ENCODE peak calls at places on chromosome 5, in five cellular contexts. W is HL-60, V is sigmoid colon, H is breast epithelium, K is HCT116. S is an unnamed sample. For H3K27me3, the result is how much of the 10 kb centered on the place peaks cover.

GRCh38 chr5:124997186-124997893 is 250.9 kb upstream of the ZNF608 start:
- DNase-seq in W (no peak), V (no peak), H (no peak), K (no peak), S (no peak)

GRCh38 chr5:39207628-39208027 is 11.7 kb downstream of the FYB1 start:
- DNase-seq in W (no peak), V (no peak), H (no peak), K (no peak), S (no peak)

GRCh38 chr5:105807951-105808350 is 1862.8 kb downstream of the EFNA5 start:
- DNase-seq in W (no peak), V (no peak), H (no peak), K (no peak), S (no peak)

GRCh38 chr5:61313960-61314681 is 17.9 kb upstream of the ZSWIM6 start:
- DNase-seq in W (peak), V (no peak), H (no peak), K (no peak), S (no peak)

GRCh38 chr5:127320032-127320945 is 29.7 kb downstream of the MEGF10 start:
- DNase-seq in W (no peak), V (no peak), H (no peak), K (no peak), S (no peak)

GRCh38 chr5:14234204-14234603 is 91.1 kb downstream of the TRIO start:
- DNase-seq in W (no peak), V (no peak), H (no peak), K (no peak), S (no peak)

GRCh38 chr5:56814361-56814962 is 887 bp upstream of the MAP3K1 start:
- DNase-seq in W (no peak), V (no peak), H (peak), K (no peak), S (peak)

GRCh38 chr5:31640024-31640423 is 1.1 kb downstream of the PDZD2 start:
- DNase-seq in W (no peak), V (no peak), H (no peak), K (no peak), S (no peak)

GRCh38 chr5:150291388-150292385 is 2.1 kb upstream of the CAMK2A start:
- DNase-seq in W (no peak), V (peak), H (no peak), K (no peak), S (no peak)

GRCh38 chr5:96094904-96095303 is 133.3 kb upstream of the ELL2 start:
- DNase-seq in W (no peak), V (no peak), H (no peak), K (no peak), S (no peak)

GRCh38 chr5:3347741-3348140 is 247.9 kb upstream of the IRX1 start:
- DNase-seq in W (no peak), V (peak), H (no peak), K (no peak), S (no peak)

GRCh38 chr5:122141751-122142150 is 12.4 kb downstream of the ZNF474 start:
- DNase-seq in W (no peak), V (no peak), H (no peak), K (no peak), S (no peak)

GRCh38 chr5:178074266-178074952 is 38.9 kb upstream of the N4BP3 start:
- DNase-seq in W (no peak), V (no peak), H (no peak), K (no peak), S (no peak)

GRCh38 chr5:133806847-133807246 is 161.6 kb downstream of the C5orf15 start:
- DNase-seq in W (no peak), V (no peak), H (no peak), K (no peak), S (no peak)

GRCh38 chr5:37234288-37234687 is 14.9 kb downstream of the CPLANE1 start:
- DNase-seq in W (no peak), V (no peak), H (no peak), K (no peak), S (no peak)

GRCh38 chr5:65722575-65723424 is 795 bp downstream of the NLN start:
- DNase-seq in W (peak), V (no peak), H (no peak), K (peak), S (no peak)

GRCh38 chr5:24854350-24854749 is 209.6 kb upstream of the CDH10 start:
- DNase-seq in W (no peak), V (no peak), H (no peak), K (no peak), S (no peak)

GRCh38 chr5:124748687-124749594 is 2.5 kb upstream of the ZNF608 start:
- DNase-seq in W (no peak), V (peak), H (peak), K (peak), S (peak)

GRCh38 chr5:36369092-36369737 is 67.5 kb upstream of the RANBP3L start:
- DNase-seq in W (no peak), V (no peak), H (no peak), K (no peak), S (peak)

GRCh38 chr5:145778144-145778900 is 56.8 kb downstream of the PRELID2 start:
- DNase-seq in W (no peak), V (no peak), H (no peak), K (no peak), S (no peak)

GRCh38 chr5:117102591-117102990 is 528.0 kb upstream of the SEMA6A start:
- DNase-seq in W (no peak), V (no peak), H (no peak), K (no peak), S (no peak)

GRCh38 chr5:158552241-158552640 is 547.5 kb downstream of the EBF1 start:
- DNase-seq in W (no peak), V (no peak), H (no peak), K (no peak), S (no peak)

GRCh38 chr5:133400120-133400519 is 212.2 kb downstream of the FSTL4 start:
- DNase-seq in W (no peak), V (no peak), H (no peak), K (no peak), S (no peak)

GRCh38 chr5:71887680-71888079 is 168.6 kb downstream of the CARTPT start:
- DNase-seq in W (peak), V (no peak), H (no peak), K (peak), S (no peak)

GRCh38 chr5:78907255-78907886 is 77.7 kb downstream of the ARSB start:
- DNase-seq in W (peak), V (peak), H (no peak), K (no peak), S (no peak)

GRCh38 chr5:178458140-178458539 is 132.1 kb downstream of the COL23A1 start:
- DNase-seq in W (no peak), V (no peak), H (no peak), K (no peak), S (no peak)

GRCh38 chr5:72988769-72989168 is 32.9 kb downstream of the FCHO2 start:
- DNase-seq in W (no peak), V (no peak), H (no peak), K (no peak), S (no peak)

GRCh38 chr5:123285122-123286011 is 137.8 kb downstream of the CEP120 start:
- DNase-seq in W (no peak), V (peak), H (no peak), K (no peak), S (no peak)

GRCh38 chr5:124403281-124403680 is 343.2 kb downstream of the ZNF608 start:
- DNase-seq in W (no peak), V (no peak), H (no peak), K (peak), S (no peak)

GRCh38 chr5:148984333-148984732 is 78.5 kb downstream of the SH3TC2 start:
- DNase-seq in W (no peak), V (no peak), H (no peak), K (peak), S (no peak)

GRCh38 chr5:134240421-134240962 is 14.6 kb upstream of the PPP2CA start:
- DNase-seq in W (no peak), V (no peak), H (no peak), K (no peak), S (peak)

GRCh38 chr5:96946381-96946780 is 10.5 kb downstream of the LNPEP start:
- DNase-seq in W (no peak), V (no peak), H (no peak), K (no peak), S (no peak)

GRCh38 chr5:93674138-93674537 is 67.3 kb downstream of the POU5F2 start:
- DNase-seq in W (no peak), V (no peak), H (no peak), K (no peak), S (no peak)

GRCh38 chr5:135030691-135031145 is 3.3 kb downstream of the PITX1 start:
- DNase-seq in W (no peak), V (no peak), H (no peak), K (no peak), S (no peak)

GRCh38 chr5:75513841-75514240 is 2.1 kb downstream of the POLK start:
- DNase-seq in W (no peak), V (no peak), H (no peak), K (no peak), S (no peak)

GRCh38 chr5:172569862-172570558 is 71.1 kb upstream of the NEURL1B start:
- DNase-seq in W (no peak), V (no peak), H (no peak), K (no peak), S (no peak)

GRCh38 chr5:36418172-36418979 is 116.7 kb upstream of the RANBP3L start:
- DNase-seq in W (no peak), V (no peak), H (no peak), K (no peak), S (no peak)

GRCh38 chr5:56564451-56565223 is 250.7 kb upstream of the MAP3K1 start:
- DNase-seq in W (no peak), V (no peak), H (no peak), K (no peak), S (no peak)

GRCh38 chr5:171627936-171628335 is 157.7 kb upstream of the SMIM23 start:
- DNase-seq in W (no peak), V (peak), H (no peak), K (no peak), S (no peak)

GRCh38 chr5:77080905-77081304 is 6.2 kb downstream of the ZBED3 start:
- DNase-seq in W (no peak), V (no peak), H (no peak), K (no peak), S (no peak)

DNA sequence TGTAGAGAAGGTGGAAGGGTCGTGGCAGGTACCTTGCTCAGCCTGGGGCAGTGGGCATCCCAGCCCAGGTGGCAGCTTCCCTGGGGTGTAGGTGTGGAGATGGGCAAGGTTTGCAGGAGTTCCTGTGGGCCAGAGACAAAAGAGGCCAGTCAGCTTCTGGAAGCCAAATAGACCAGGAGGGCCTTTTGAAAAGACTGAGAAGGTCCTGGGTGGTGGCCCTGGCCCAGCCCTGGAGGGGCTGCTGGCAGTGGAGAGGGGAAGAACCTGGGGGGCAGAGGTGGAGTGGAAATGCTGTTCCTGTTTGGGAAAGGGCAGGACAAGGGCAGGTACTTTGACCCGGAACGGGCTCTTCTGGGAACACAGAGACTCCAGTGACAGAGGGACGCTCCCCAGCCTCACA is 7.0 kb upstream of the IL3 start:
- DNase-seq in W (no peak), V (no peak), H (no peak), K (no peak), S (peak)
- H3K27me3 ChIP-seq in W (under half), V (under half), H (under half), K (under half), S (under half)

DNA sequence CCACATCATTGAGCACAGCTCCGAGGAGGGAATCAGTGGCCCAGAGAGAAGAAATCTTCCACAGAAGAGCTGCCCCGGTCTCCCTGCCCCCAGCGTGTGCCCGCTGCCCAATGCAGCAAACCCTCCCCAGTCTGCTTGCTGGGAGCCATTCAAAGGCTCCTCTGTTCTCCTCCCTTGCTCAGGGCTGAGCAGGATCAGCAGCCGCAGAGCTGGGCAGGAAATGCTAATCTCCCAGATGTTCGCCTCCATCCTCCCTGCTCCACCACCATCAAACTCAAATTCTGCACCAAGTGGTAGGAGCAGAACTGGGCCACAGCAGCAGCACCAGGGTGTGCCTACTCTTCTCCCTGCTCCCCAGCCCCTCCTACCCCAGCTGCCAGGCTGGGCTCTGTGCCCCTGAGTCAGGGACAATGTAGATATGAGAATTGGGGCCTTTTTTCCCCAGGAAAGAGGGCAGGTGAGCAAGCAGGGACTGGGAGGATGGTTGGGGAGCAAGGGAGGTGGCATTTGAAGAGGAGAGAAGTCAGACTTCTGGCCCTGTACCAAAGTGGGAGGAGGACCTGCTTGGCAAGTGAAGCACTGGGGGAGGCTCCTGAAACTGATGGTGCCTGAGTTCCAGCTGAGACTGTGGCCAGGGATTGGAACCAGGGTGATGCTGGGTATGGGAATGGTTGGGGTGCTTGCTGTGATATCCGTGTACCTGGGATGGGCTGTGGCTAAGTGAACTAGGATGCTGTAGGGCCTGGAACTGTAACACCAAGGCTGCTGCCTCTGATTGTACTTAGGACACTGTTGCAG is 1.9 kb upstream of the PCDH1 start:
- DNase-seq in W (no peak), V (no peak), H (no peak), K (no peak), S (no peak)
- TF ChIP-seq POLR2AphosphoS5 in W (no peak), V (no peak), H (no peak), K (no peak), S (no peak)

GRCh38 chr5:1447772-1448361 is 2.6 kb upstream of the SLC6A3 start:
- DNase-seq in W (no peak), V (no peak), H (no peak), K (no peak), S (no peak)
- H3K27me3 ChIP-seq in W (under half), V (under half), H (under half), K (under half), S (under half)

GRCh38 chr5:54663876-54664275 is 146.3 kb downstream of the SNX18 start:
- DNase-seq in W (no peak), V (peak), H (peak), K (no peak), S (no peak)
- TF ChIP-seq POLR2AphosphoS5 in W (no peak), V (no peak), H (peak), K (no peak), S (no peak)

GRCh38 chr5:174707671-174708070 is 16.7 kb upstream of the MSX2 start:
- DNase-seq in W (no peak), V (peak), H (no peak), K (no peak), S (no peak)

GRCh38 chr5:174706997-174707548 is 17.3 kb upstream of the MSX2 start:
- DNase-seq in W (no peak), V (peak), H (no peak), K (no peak), S (no peak)

GRCh38 chr5:174708466-174709207 is 15.7 kb upstream of the MSX2 start:
- DNase-seq in W (no peak), V (peak), H (no peak), K (no peak), S (no peak)
- H3K27me3 ChIP-seq in W (under half), V (under half), H (under half), K (under half), S (under half)

GRCh38 chr5:168600409-168600808 is 21.2 kb upstream of the PANK3 start:
- DNase-seq in W (no peak), V (no peak), H (no peak), K (no peak), S (peak)

GRCh38 chr5:168607946-168608345 is 28.8 kb upstream of the PANK3 start:
- DNase-seq in W (no peak), V (no peak), H (no peak), K (no peak), S (no peak)

GRCh38 chr5:168601972-168602371 is 22.8 kb upstream of the PANK3 start:
- DNase-seq in W (no peak), V (no peak), H (no peak), K (no peak), S (no peak)

GRCh38 chr5:168602517-168602916 is 23.3 kb upstream of the PANK3 start:
- DNase-seq in W (no peak), V (no peak), H (no peak), K (no peak), S (no peak)

GRCh38 chr5:168603776-168604175 is 24.6 kb upstream of the PANK3 start:
- DNase-seq in W (no peak), V (no peak), H (no peak), K (no peak), S (no peak)
- TF ChIP-seq POLR2AphosphoS5 in W (no peak), V (no peak), H (no peak), K (no peak), S (peak)

GRCh38 chr5:170572453-170572852 is 68.6 kb downstream of the KCNIP1 start:
- DNase-seq in W (no peak), V (no peak), H (no peak), K (no peak), S (peak)

GRCh38 chr5:170573119-170573518 is 69.3 kb downstream of the KCNIP1 start:
- DNase-seq in W (no peak), V (no peak), H (no peak), K (no peak), S (no peak)

GRCh38 chr5:170571331-170571731 is 67.5 kb downstream of the KCNIP1 start:
- DNase-seq in W (no peak), V (no peak), H (no peak), K (no peak), S (no peak)

GRCh38 chr5:170571885-170572284 is 68.1 kb downstream of the KCNIP1 start:
- DNase-seq in W (no peak), V (no peak), H (no peak), K (no peak), S (no peak)

DNA sequence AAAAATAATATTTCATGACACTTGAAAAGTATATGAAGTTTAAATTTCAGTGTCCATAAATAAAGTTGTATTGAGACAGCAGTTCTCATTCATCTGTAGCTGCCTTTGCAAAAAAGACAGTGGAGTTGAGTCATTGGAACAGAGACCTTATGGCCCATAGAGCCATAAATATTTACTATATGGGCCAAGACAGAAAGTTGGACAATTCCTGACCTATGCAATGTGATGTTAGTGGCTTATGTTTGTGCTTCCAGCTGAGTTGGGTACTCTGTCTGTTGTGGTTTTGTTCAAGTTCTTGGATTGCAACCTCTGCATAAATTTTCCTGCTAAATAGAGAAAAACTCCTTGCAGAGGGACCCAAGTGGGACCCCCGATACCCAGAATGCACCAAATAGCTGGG is 69.8 kb downstream of the KCNIP1 start:
- DNase-seq in W (no peak), V (no peak), H (no peak), K (no peak), S (no peak)
- H3K27me3 ChIP-seq in W (under half), V (under half), H (under half), K (half or more), S (under half)

GRCh38 chr5:179699640-179700298 is 1.0 kb downstream of the CANX start:
- DNase-seq in W (peak), V (no peak), H (no peak), K (no peak), S (no peak)
- TF ChIP-seq POLR2AphosphoS5 in W (peak), V (no peak), H (no peak), K (peak), S (peak)

DNA sequence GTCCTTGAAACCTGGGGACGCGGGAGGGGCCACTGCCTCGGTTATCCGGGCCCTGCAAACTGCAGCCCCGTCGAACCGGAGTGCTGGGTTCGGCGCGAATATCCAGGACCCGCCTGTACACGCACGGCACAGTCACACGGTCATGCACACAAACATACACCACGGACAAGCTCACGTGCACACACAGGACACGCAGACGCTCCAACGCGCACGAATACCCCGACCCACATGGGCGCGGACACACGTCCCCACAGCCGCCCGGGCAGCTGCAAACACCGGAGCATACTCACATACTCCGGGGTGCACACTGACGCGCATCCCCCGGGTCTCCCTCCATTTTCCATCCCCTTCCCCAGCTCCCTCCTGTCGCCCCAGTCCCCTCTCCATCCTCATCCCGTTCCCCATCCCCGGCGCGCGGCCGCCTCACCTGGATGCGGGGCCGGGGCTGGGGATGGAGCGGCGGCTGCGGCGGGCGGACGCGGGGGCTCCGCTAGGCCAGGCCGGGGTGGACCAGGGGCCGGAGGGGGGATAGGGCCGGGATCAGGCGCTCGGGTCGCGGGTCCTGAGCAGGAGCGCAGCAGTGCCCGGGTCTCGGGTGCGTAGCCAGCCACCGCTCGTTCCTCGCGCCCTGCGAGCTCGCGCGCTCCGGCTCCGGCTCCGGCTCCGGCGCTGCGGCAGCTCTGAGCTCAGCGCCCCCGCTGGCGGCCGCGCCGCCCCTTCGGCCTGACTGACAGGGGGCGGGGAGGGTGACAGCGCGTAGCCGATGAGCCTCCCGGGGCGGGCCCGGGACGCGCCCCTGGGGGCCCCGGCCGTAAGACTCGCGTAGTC is at the start of the genes EIF4E1B and SNCB:
- DNase-seq in W (no peak), V (no peak), H (no peak), K (no peak), S (no peak)
- H3K27me3 ChIP-seq in W (half or more), V (under half), H (under half), K (under half), S (under half)